ENCODE peak calls at places on chromosome 18, in ten cellular contexts. O is ovary, R is A549, N is transverse colon, D is IMR-90, Q is prostate gland, C is GM12878, B is HCT116, K is testis, T is suprapubic skin. L is an unnamed sample. For H3K4me1, the result is how much of the 10 kb centered on the place peaks cover.

GRCh38 chr18:75375341-75375740 is 52.2 kb downstream of the SMIM21 start:
- DNase-seq in O (no peak), R (no peak), N (no peak), D (no peak), Q (no peak), C (no peak), B (no peak), K (no peak), T (no peak), L (no peak)

GRCh38 chr18:67876866-67877265 is 360.3 kb upstream of the DSEL start:
- DNase-seq in O (no peak), R (no peak), N (no peak), D (no peak), Q (no peak), C (no peak), B (no peak), K (no peak), T (no peak), L (no peak)

GRCh38 chr18:35376742-35377695 is at the start of gene ZNF396:
- DNase-seq in O (peak), R (peak), N (peak), D (peak), Q (peak), C (no peak), B (peak), K (peak), T (peak), L (peak)

GRCh38 chr18:59957957-59958356 is 58.2 kb downstream of the PMAIP1 start:
- DNase-seq in O (no peak), R (peak), N (peak), D (peak), Q (peak), C (no peak), B (peak), K (peak), T (no peak), L (no peak)

GRCh38 chr18:57959278-57959677 is 84.7 kb upstream of the NEDD4L start:
- DNase-seq in O (no peak), R (peak), N (peak), D (peak), Q (no peak), C (no peak), B (peak), K (peak), T (no peak), L (no peak)

GRCh38 chr18:76428396-76429261 is 66.4 kb downstream of the ZNF516 start:
- DNase-seq in O (peak), R (no peak), N (peak), D (peak), Q (no peak), C (no peak), B (no peak), K (peak), T (no peak), L (no peak)

GRCh38 chr18:34297287-34297686 is 72.6 kb upstream of the NOL4 start:
- DNase-seq in O (no peak), R (no peak), N (no peak), D (no peak), Q (no peak), C (no peak), B (no peak), K (no peak), T (no peak), L (no peak)

GRCh38 chr18:70044626-70045025 is 97.0 kb upstream of the CD226 start:
- DNase-seq in O (no peak), R (peak), N (no peak), D (peak), Q (no peak), C (no peak), B (peak), K (no peak), T (no peak), L (no peak)

GRCh38 chr18:5534845-5535244 is 9.0 kb downstream of the EPB41L3 start:
- DNase-seq in O (no peak), R (no peak), N (no peak), D (no peak), Q (no peak), C (no peak), B (no peak), K (no peak), T (no peak), L (no peak)

DNA sequence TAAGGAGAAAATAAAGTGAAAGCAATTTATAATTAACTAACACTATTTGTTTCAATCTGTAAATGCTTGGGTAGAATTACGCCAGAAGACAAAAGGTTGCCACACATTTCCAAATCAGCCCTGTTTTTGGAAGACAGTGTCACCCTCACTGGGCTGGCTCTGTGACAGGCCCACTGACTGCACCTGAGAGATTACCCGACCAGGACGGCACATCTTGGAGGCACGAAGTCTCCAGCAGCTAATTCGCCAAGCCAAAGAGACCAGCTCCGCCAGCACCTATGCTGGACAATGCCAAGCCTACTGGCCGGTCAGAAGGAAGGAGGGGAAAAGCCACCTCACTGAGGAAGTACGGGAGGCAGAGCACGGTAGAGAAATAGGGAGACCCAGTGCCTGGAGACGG is 61.9 kb downstream of the CYB5A start:
- DNase-seq in O (no peak), R (no peak), N (no peak), D (no peak), Q (no peak), C (no peak), B (no peak), K (no peak), T (no peak), L (no peak)
- H3K4me1 ChIP-seq in O (under half), R (under half), N (under half), D (under half), Q (under half), C (under half), B (under half), K (under half), T (under half), L (under half)

GRCh38 chr18:50286391-50287027 is 983 bp downstream of the CXXC1 start:
- DNase-seq in O (no peak), R (peak), N (peak), D (peak), Q (no peak), C (no peak), B (peak), K (peak), T (peak), L (no peak)

GRCh38 chr18:50285631-50286321 is 1.7 kb downstream of the CXXC1 start:
- DNase-seq in O (no peak), R (no peak), N (no peak), D (no peak), Q (no peak), C (no peak), B (no peak), K (no peak), T (no peak), L (no peak)

GRCh38 chr18:50287028-50287440 is 458 bp downstream of the CXXC1 start:
- DNase-seq in O (peak), R (no peak), N (no peak), D (no peak), Q (no peak), C (no peak), B (no peak), K (no peak), T (peak), L (no peak)

GRCh38 chr18:50289103-50289433 is 1.6 kb upstream of the CXXC1 start:
- DNase-seq in O (no peak), R (no peak), N (no peak), D (no peak), Q (no peak), C (no peak), B (no peak), K (no peak), T (no peak), L (no peak)

DNA sequence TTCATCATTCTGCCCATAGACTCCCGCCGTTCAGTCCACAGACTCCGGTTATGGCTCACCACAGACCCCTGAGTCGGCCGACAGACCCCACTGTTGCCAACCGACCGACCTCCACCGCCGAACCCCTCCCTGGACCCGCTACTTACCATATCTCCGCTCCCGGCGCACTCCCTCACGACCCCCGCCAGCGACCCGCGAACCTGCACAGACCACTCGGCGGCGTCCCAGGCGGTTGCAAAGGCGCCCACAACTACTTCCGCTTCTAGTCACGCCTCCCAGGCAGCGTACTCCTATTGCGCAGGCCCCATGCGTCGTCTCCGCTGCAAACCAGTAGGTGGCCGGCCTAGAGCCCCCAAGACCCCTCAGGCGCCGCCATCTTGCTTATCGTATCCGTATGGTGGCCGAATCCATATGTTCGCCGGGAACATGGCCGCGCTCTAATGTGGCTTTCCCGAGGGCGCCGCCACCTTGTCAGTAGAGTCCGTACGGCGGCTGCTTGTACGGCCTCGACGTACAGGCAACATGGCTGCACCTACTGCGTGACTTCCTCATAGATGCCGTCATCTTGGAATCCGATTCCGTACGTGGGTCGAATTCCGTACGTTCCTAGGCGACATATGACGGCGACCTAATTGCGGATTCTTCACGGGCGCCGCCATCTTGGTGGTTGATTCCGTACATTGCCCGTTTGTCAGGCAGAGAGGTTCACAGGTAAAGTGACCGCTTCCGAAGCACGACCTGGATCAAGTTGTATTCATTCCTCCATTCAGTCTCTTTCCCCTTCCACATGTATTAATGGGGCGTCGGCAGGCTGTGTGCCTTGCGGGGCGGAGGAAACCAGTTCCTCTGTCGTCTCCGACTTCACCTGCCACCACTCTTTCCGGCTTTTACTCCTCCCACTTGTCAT is at the start of gene CXXC1:
- DNase-seq in O (peak), R (peak), N (peak), D (peak), Q (peak), C (peak), B (peak), K (peak), T (peak), L (peak)
- TF ChIP-seq POLR2A in O (no peak), R (peak), N (peak), D (no peak), Q (peak), C (no peak), B (no peak), K (no peak), T (no peak), L (peak)

GRCh38 chr18:8944871-8945245 is 157.6 kb upstream of the NDUFV2 start:
- DNase-seq in O (no peak), R (no peak), N (no peak), D (no peak), Q (no peak), C (no peak), B (no peak), K (no peak), T (no peak), L (no peak)
- H3K4me1 ChIP-seq in O (under half), R (under half), N (under half), D (under half), Q (under half), C (under half), B (under half), K (under half), T (under half), L (under half)

GRCh38 chr18:45413180-45413836 is 202.0 kb upstream of the SLC14A2 start:
- DNase-seq in O (no peak), R (no peak), N (no peak), D (no peak), Q (no peak), C (no peak), B (no peak), K (no peak), T (no peak), L (no peak)

GRCh38 chr18:45416168-45416567 is 199.1 kb upstream of the SLC14A2 start:
- DNase-seq in O (no peak), R (no peak), N (peak), D (no peak), Q (peak), C (no peak), B (no peak), K (peak), T (no peak), L (no peak)

GRCh38 chr18:45415614-45416013 is 199.7 kb upstream of the SLC14A2 start:
- DNase-seq in O (no peak), R (no peak), N (no peak), D (no peak), Q (no peak), C (no peak), B (no peak), K (no peak), T (no peak), L (no peak)

GRCh38 chr18:45409971-45410370 is 205.3 kb upstream of the SLC14A2 start:
- DNase-seq in O (no peak), R (no peak), N (no peak), D (no peak), Q (no peak), C (no peak), B (no peak), K (no peak), T (no peak), L (no peak)

GRCh38 chr18:45412577-45412976 is 202.7 kb upstream of the SLC14A2 start:
- DNase-seq in O (no peak), R (no peak), N (no peak), D (no peak), Q (no peak), C (peak), B (no peak), K (no peak), T (no peak), L (no peak)
- TF ChIP-seq POLR2A in O (no peak), R (no peak), N (no peak), D (no peak), Q (no peak), C (no peak), B (no peak), K (no peak), T (no peak), L (no peak)

GRCh38 chr18:32019251-32019943 is 772 bp downstream of the RNF125 start:
- DNase-seq in O (peak), R (peak), N (peak), D (no peak), Q (peak), C (no peak), B (peak), K (peak), T (no peak), L (peak)

GRCh38 chr18:32021756-32022564 is 3.3 kb downstream of the RNF125 start:
- DNase-seq in O (no peak), R (no peak), N (no peak), D (no peak), Q (no peak), C (no peak), B (no peak), K (no peak), T (no peak), L (no peak)

GRCh38 chr18:32018331-32019250 is at the start of gene RNF125:
- DNase-seq in O (peak), R (peak), N (peak), D (peak), Q (peak), C (peak), B (peak), K (peak), T (peak), L (peak)
- H3K4me1 ChIP-seq in O (under half), R (under half), N (under half), D (under half), Q (under half), C (under half), B (under half), K (under half), T (under half), L (under half)

GRCh38 chr18:3652380-3653262 is 202.6 kb downstream of the TGIF1 start:
- DNase-seq in O (peak), R (peak), N (peak), D (peak), Q (peak), C (no peak), B (peak), K (peak), T (peak), L (peak)
- TF ChIP-seq POLR2A in O (no peak), R (peak), N (no peak), D (peak), Q (no peak), C (no peak), B (no peak), K (no peak), T (no peak), L (no peak)

GRCh38 chr18:54506516-54507261 is 84.4 kb upstream of the DYNAP start:
- DNase-seq in O (no peak), R (no peak), N (no peak), D (no peak), Q (no peak), C (no peak), B (no peak), K (no peak), T (no peak), L (no peak)
- H3K4me1 ChIP-seq in O (under half), R (under half), N (under half), D (under half), Q (under half), C (under half), B (under half), K (under half), T (under half), L (under half)

DNA sequence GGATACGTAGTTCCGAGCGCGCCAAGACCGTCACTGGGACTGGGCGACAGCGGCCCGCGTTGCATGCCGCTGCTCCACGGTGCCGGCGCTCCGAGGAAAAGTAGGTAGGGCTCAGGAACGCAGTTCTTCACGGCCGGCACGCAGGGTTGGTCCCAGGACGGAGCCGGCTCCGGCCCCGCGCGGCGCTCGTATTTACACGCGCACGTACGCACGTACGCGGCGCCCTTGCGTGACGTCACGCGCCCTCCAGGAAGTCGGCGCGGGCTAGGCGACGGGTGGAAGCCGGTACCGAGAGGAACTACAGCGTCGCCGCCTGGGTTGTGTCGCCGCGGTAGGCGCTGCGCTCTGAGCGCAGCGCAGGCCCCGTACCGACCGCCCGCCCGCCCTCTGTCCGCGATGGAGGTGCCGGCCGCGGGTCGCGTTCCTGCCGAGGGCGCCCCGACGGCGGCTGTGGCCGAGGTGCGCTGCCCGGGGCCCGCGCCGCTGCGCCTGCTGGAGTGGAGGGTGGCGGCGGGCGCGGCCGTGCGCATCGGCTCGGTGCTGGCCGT is at the start of gene CTDP1:
- DNase-seq in O (peak), R (peak), N (peak), D (peak), Q (peak), C (no peak), B (peak), K (peak), T (peak), L (peak)
- TF ChIP-seq POLR2A in O (peak), R (peak), N (peak), D (no peak), Q (peak), C (peak), B (no peak), K (no peak), T (no peak), L (no peak)

L was measured in heart left ventricle.